ENCODE peak calls at places on chromosome 6, in six cellular contexts. M is psoas muscle, J is GM23338, G is IMR-90, D is Caco-2, I is HCT116. X is an unnamed sample.

GRCh38 chr6:154341326-154341725 is 15.3 kb downstream of the IPCEF1 start:
- DNase-seq in J (no peak), G (no peak), D (no peak), M (no peak), I (no peak), X (no peak)

GRCh38 chr6:127102299-127102698 is 16.2 kb upstream of the RSPO3 start:
- DNase-seq in D (no peak), J (no peak), G (peak), M (no peak), I (no peak), X (peak)

GRCh38 chr6:43683708-43684455 is 3.7 kb downstream of the MRPS18A start:
- DNase-seq in J (no peak), I (no peak), G (no peak), M (no peak), D (no peak), X (no peak)

GRCh38 chr6:10529231-10529801 is 8.2 kb downstream of the GCNT2 start:
- DNase-seq in G (no peak), M (no peak), I (no peak), J (no peak), D (no peak), X (no peak)

GRCh38 chr6:124879110-124879991 is 82.9 kb upstream of the RNF217 start:
- DNase-seq in D (no peak), G (no peak), M (no peak), J (no peak), I (no peak), X (no peak)

GRCh38 chr6:56245903-56246351 is 1.5 kb downstream of the COL21A1 start:
- DNase-seq in G (peak), D (no peak), I (no peak), M (no peak), J (no peak), X (peak)

GRCh38 chr6:3887150-3887700 is 38.1 kb downstream of the FAM50B start:
- DNase-seq in D (no peak), G (peak), M (no peak), J (peak), I (no peak), X (peak)

GRCh38 chr6:41379314-41379713 is 43.9 kb downstream of the NCR2 start:
- DNase-seq in G (no peak), I (no peak), M (no peak), D (no peak), J (no peak), X (no peak)

GRCh38 chr6:108589244-108589730 is 28.6 kb downstream of the FOXO3 start:
- DNase-seq in J (peak), M (peak), G (peak), D (peak), I (peak), X (peak)

GRCh38 chr6:159483259-159483658 is 209.8 kb downstream of the SOD2 start:
- DNase-seq in M (no peak), D (no peak), G (no peak), I (no peak), J (no peak), X (no peak)

GRCh38 chr6:41537359-41537758 is 8.8 kb upstream of the FOXP4 start:
- DNase-seq in J (no peak), I (no peak), D (peak), G (no peak), M (no peak), X (no peak)

GRCh38 chr6:125380474-125380873 is 78.7 kb upstream of the HDDC2 start:
- DNase-seq in D (no peak), I (no peak), M (no peak), G (no peak), J (no peak), X (no peak)

GRCh38 chr6:16352258-16352635 is 113.9 kb downstream of the GMPR start:
- DNase-seq in D (no peak), M (no peak), J (no peak), I (no peak), G (peak), X (peak)

GRCh38 chr6:103783344-103783743 is 1076.4 kb downstream of the HACE1 start:
- DNase-seq in I (no peak), M (no peak), D (no peak), G (no peak), J (no peak), X (peak)

GRCh38 chr6:136235233-136235564 is 14.9 kb downstream of the MTFR2 start:
- DNase-seq in G (peak), J (no peak), I (no peak), D (no peak), M (no peak), X (no peak)

GRCh38 chr6:28207244-28208179 is 17.6 kb upstream of the ZSCAN9 start:
- DNase-seq in D (no peak), I (no peak), M (no peak), G (peak), J (peak), X (peak)

GRCh38 chr6:137664183-137664582 is 170.0 kb upstream of the OLIG3 start:
- DNase-seq in D (no peak), I (no peak), M (no peak), J (no peak), G (no peak), X (no peak)

GRCh38 chr6:147434508-147434907 is 74.0 kb upstream of the SAMD5 start:
- DNase-seq in M (no peak), I (no peak), D (no peak), G (peak), J (no peak), X (no peak)

GRCh38 chr6:166307082-166307980 is 861 bp downstream of the PRR18 start:
- DNase-seq in I (no peak), D (no peak), J (peak), M (no peak), G (no peak), X (no peak)

GRCh38 chr6:35573495-35574110 is 60.9 kb upstream of the TULP1 start:
- DNase-seq in I (no peak), J (no peak), G (peak), D (no peak), M (no peak), X (no peak)

GRCh38 chr6:10837009-10837691 is 1.2 kb downstream of the MAK start:
- DNase-seq in G (no peak), J (peak), I (no peak), D (peak), M (peak), X (peak)

GRCh38 chr6:15675537-15676170 is 12.8 kb upstream of the DTNBP1 start:
- DNase-seq in J (no peak), G (no peak), I (no peak), M (no peak), D (no peak), X (no peak)

GRCh38 chr6:136772685-136773472 is 19.4 kb downstream of the MAP3K5 start:
- DNase-seq in G (no peak), I (no peak), M (no peak), D (no peak), J (peak), X (no peak)

GRCh38 chr6:122770835-122771601 is 8.5 kb upstream of the FABP7 start:
- DNase-seq in I (no peak), M (no peak), G (no peak), J (peak), D (peak), X (no peak)

GRCh38 chr6:17851001-17851719 is 136.3 kb downstream of the KIF13A start:
- DNase-seq in M (no peak), G (peak), J (no peak), D (no peak), I (no peak), X (peak)

GRCh38 chr6:1831030-1831429 is 221.3 kb downstream of the FOXC1 start:
- DNase-seq in I (no peak), M (no peak), G (no peak), D (no peak), J (no peak), X (no peak)

GRCh38 chr6:93571341-93571740 is 152.0 kb upstream of the EPHA7 start:
- DNase-seq in G (no peak), J (no peak), I (no peak), D (no peak), M (no peak), X (no peak)

GRCh38 chr6:83193747-83194582 is 808 bp downstream of the RWDD2A start:
- DNase-seq in M (peak), G (no peak), J (peak), I (peak), D (peak), X (peak)

GRCh38 chr6:98977606-98978292 is 30.0 kb upstream of the FBXL4 start:
- DNase-seq in I (no peak), D (no peak), J (no peak), G (no peak), M (no peak), X (no peak)

GRCh38 chr6:24391756-24392405 is 10.9 kb upstream of the MRS2 start:
- DNase-seq in D (no peak), G (no peak), I (no peak), J (no peak), M (no peak), X (no peak)

GRCh38 chr6:17012421-17013225 is 89.2 kb upstream of the STMND1 start:
- DNase-seq in J (peak), D (peak), I (no peak), M (no peak), G (peak), X (peak)

GRCh38 chr6:15574023-15574422 is 88.8 kb downstream of the DTNBP1 start:
- DNase-seq in G (no peak), D (no peak), J (no peak), M (no peak), I (no peak), X (no peak)

GRCh38 chr6:11232968-11233626 is 629 bp upstream of the NEDD9 start:
- DNase-seq in J (peak), M (no peak), D (no peak), G (peak), I (no peak), X (no peak)

GRCh38 chr6:5747379-5747778 is 259.3 kb downstream of the NRN1 start:
- DNase-seq in J (no peak), D (no peak), G (no peak), I (no peak), M (no peak), X (no peak)

GRCh38 chr6:41730531-41731436 is 4.6 kb downstream of the TFEB start:
- DNase-seq in J (no peak), D (no peak), M (no peak), I (no peak), G (no peak), X (peak)

GRCh38 chr6:110485461-110485860 is 9.0 kb upstream of the SLC22A16 start:
- DNase-seq in D (no peak), M (no peak), J (no peak), G (no peak), I (no peak), X (no peak)

GRCh38 chr6:46792635-46793034 is 554 bp upstream of the MEP1A start:
- DNase-seq in J (no peak), G (no peak), D (no peak), M (no peak), I (no peak), X (no peak)

GRCh38 chr6:117195728-117196127 is 69.6 kb upstream of the VGLL2 start:
- DNase-seq in J (peak), I (no peak), M (no peak), D (no peak), G (no peak), X (no peak)

GRCh38 chr6:34142599-34142998 is 3.3 kb downstream of the GRM4 start:
- DNase-seq in G (no peak), M (no peak), I (no peak), D (no peak), J (peak), X (no peak)

GRCh38 chr6:34145161-34146020 is 496 bp downstream of the GRM4 start:
- DNase-seq in D (no peak), G (peak), M (no peak), I (no peak), J (peak), X (peak)

GRCh38 chr6:34144581-34145160 is 1.2 kb downstream of the GRM4 start:
- DNase-seq in J (no peak), I (no peak), D (no peak), G (no peak), M (no peak), X (no peak)

GRCh38 chr6:34143196-34143883 is 2.5 kb downstream of the GRM4 start:
- DNase-seq in D (no peak), M (no peak), J (no peak), I (no peak), G (no peak), X (no peak)

DNA sequence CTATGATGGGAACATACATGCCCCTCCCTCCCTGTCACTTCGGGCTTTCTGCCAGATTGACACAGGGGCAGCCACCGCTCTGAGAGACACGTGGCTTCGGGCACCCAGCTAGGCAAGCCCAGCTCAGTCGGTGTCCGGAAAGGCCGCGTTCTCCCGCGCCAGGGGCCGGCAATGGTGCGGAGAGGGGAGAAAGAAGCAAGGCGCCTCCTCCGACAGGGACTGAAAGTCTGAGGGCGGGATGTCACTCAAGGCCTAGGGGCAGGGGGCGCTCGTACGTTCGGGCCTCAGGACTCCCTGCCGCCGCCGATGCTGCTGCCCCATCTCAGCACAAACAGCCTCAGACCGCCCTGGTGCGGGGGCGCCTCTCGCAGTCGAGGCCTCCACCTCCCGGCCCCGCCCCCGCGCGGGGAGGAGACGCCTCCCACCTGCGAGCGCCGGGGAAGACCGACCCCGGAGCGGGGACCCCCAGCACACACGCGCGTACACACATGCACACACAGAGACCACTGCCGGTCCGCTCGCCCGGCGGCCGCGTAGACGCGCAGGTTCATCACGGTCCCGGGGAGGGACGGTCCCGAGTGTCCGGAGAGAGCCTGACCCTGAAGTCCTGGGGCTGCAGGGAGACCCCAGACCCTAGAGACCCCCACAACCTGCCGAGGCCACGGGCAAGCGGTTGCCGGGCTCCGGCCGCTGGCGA is 1.9 kb downstream of the GRM4 start:
- DNase-seq in D (no peak), J (peak), I (no peak), M (no peak), G (no peak), X (no peak)
- TF ChIP-seq CTCF in D (peak), J (peak), I (no peak), M (no peak), G (no peak), X (no peak)

DNA sequence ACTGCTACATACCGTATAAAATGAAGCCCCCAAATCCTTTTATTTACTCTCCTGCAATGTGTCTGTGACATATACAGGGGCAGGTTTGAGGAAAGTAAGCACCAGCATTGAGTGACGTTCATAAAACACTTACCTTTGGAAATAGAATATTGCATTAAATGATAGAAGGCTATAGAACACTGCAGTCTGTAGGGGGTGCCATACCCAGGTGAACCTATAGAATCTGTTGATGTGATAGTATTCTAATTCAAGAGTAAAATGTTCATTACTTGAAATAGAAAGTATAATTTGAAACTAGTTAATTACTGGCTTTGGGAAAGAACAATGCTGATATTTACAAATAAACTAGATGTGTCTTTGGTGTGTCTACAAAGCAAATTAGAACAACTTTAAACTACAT is 47.0 kb upstream of the PRL start:
- DNase-seq in M (no peak), G (no peak), D (no peak), J (peak), I (no peak), X (no peak)
- TF ChIP-seq CTCF in M (no peak), G (peak), D (peak), J (peak), I (no peak), X (peak)

DNA sequence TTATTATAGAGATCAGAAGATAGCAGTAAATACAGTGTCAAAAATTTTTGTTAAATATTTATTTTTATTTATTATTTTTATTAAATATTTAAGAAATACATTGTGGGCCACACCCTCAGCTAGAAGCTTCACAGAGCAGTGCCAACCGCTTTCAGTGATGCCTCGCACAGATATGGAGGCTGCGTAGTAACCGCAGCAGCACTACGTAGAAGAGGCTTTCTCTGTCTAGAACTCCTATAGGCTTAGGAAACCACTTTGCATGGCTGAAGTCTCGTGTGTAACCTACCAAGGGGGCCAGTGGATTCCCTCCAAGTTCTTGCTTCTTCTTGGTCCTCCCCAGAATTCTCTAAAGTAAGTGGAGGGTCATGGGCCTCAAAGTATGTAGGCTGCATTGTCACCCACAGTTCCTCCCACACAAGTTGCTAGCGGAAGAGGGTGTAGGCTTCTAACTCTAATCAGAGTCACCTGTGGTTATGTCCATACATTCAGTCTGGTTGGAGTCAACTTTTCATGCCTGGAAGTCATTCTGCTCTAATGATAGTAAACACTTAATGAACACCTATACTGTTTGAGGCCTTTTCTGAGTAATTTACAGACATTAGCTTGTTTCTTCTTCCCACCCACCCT is 285.6 kb downstream of the CDKAL1 start:
- DNase-seq in I (no peak), D (no peak), M (no peak), G (no peak), J (no peak), X (no peak)
- TF ChIP-seq CTCF in I (no peak), D (no peak), M (no peak), G (no peak), J (no peak), X (no peak)

GRCh38 chr6:107329063-107329462 is 130.3 kb downstream of the PDSS2 start:
- DNase-seq in G (no peak), M (no peak), I (no peak), D (no peak), J (no peak), X (no peak)
- TF ChIP-seq CTCF in G (no peak), M (no peak), I (no peak), D (no peak), J (no peak), X (no peak)

GRCh38 chr6:161374971-161375873 is 101.4 kb upstream of the AGPAT4 start:
- DNase-seq in G (no peak), M (peak), D (no peak), I (no peak), J (peak), X (peak)
- TF ChIP-seq CTCF in G (peak), M (peak), D (peak), I (no peak), J (peak), X (peak)

GRCh38 chr6:111804627-111805235 is 68.5 kb downstream of the FYN start:
- DNase-seq in J (no peak), G (peak), M (no peak), I (no peak), D (no peak), X (peak)
- TF ChIP-seq CTCF in J (no peak), G (peak), M (no peak), I (no peak), D (no peak), X (peak)

GRCh38 chr6:39196648-39197047 is 32.6 kb downstream of the KCNK5 start:
- DNase-seq in J (no peak), M (no peak), I (no peak), G (no peak), D (no peak), X (no peak)

GRCh38 chr6:39195792-39196385 is 33.4 kb downstream of the KCNK5 start:
- DNase-seq in I (no peak), M (no peak), J (no peak), G (no peak), D (no peak), X (no peak)

GRCh38 chr6:39199976-39200375 is 29.3 kb downstream of the KCNK5 start:
- DNase-seq in I (no peak), D (no peak), J (no peak), M (no peak), G (no peak), X (no peak)

GRCh38 chr6:39199541-39199940 is 29.7 kb downstream of the KCNK5 start:
- DNase-seq in G (no peak), J (no peak), M (no peak), D (no peak), I (no peak), X (no peak)

GRCh38 chr6:39197521-39198500 is 31.5 kb downstream of the KCNK5 start:
- DNase-seq in D (no peak), J (no peak), G (no peak), I (no peak), M (no peak), X (no peak)
- TF ChIP-seq CTCF in D (no peak), J (no peak), G (no peak), I (no peak), M (no peak), X (no peak)

X was measured in cardiac fibroblast.